ENCODE peak calls at places on chromosomes 1 and 21, in five cellular contexts. E is stomach, G is neural progenitor cell, N is psoas muscle, J is PC-9. A is an unnamed sample.

GRCh38 chr21:46179708-46180078 is 4.6 kb downstream of the SPATC1L start:
- DNase-seq in E (no peak), G (no peak), N (no peak), J (no peak), A (peak; percentile 31)

GRCh38 chr1:67257173-67257535 is 50.5 kb upstream of the IL12RB2 start:
- DNase-seq in E (no peak), G (peak; percentile 5), N (no peak), J (no peak), A (no peak)

GRCh38 chr1:245153645-245154428 is 948 bp upstream of the KIF26B start:
- DNase-seq in E (no peak), G (peak; percentile 44), N (no peak), J (peak; percentile 25), A (peak; percentile 62)

GRCh38 chr1:15975358-15975804 is 520 bp downstream of the ZBTB17 start:
- DNase-seq in E (peak; percentile 31), G (peak; percentile 89), N (peak; percentile 69), J (peak; percentile 59), A (no peak)

GRCh38 chr1:158016651-158017335 is 23.3 kb downstream of the KIRREL1 start:
- DNase-seq in E (no peak), G (peak; percentile 69), N (no peak), J (no peak), A (no peak)

GRCh38 chr1:161816201-161816600 is 50.1 kb downstream of the ATF6 start:
- DNase-seq in E (no peak), G (no peak), N (no peak), J (no peak), A (no peak)

GRCh38 chr1:178536844-178537371 is 24.0 kb downstream of the TEX35 start:
- DNase-seq in E (peak; percentile 75), G (no peak), N (peak; percentile 62), J (peak; percentile 83), A (no peak)

GRCh38 chr1:230572121-230573083 is 69.9 kb upstream of the COG2 start:
- DNase-seq in E (peak; percentile 42), G (no peak), N (no peak), J (no peak), A (no peak)

GRCh38 chr1:166974647-166975345 is 544 bp downstream of the ILDR2 start:
- DNase-seq in E (no peak), G (peak; percentile 37), N (no peak), J (no peak), A (no peak)

GRCh38 chr1:190949932-190950331 is 472.3 kb upstream of the BRINP3 start:
- DNase-seq in E (no peak), G (no peak), N (no peak), J (no peak), A (no peak)

GRCh38 chr1:25724986-25725385 is 75.0 kb upstream of the SELENON start:
- DNase-seq in E (no peak), G (peak; percentile 83), N (no peak), J (no peak), A (no peak)

GRCh38 chr1:114025609-114026401 is 46.5 kb downstream of the OLFML3 start:
- DNase-seq in E (no peak), G (no peak), N (no peak), J (no peak), A (no peak)

GRCh38 chr1:114026797-114027196 is 47.5 kb downstream of the OLFML3 start:
- DNase-seq in E (no peak), G (no peak), N (no peak), J (no peak), A (no peak)

GRCh38 chr1:114024049-114024448 is 44.8 kb downstream of the OLFML3 start:
- DNase-seq in E (no peak), G (peak; percentile 81), N (no peak), J (no peak), A (no peak)

GRCh38 chr1:114023377-114023776 is 44.1 kb downstream of the OLFML3 start:
- DNase-seq in E (no peak), G (peak; percentile 84), N (no peak), J (no peak), A (no peak)

GRCh38 chr1:114021665-114022099 is 42.4 kb downstream of the OLFML3 start:
- DNase-seq in E (no peak), G (no peak), N (no peak), J (no peak), A (no peak)
- TF ChIP-seq CTCF in E (no peak), G (no peak), N (no peak), J (no peak), A (no peak)

GRCh38 chr1:205670143-205670431 is 10.2 kb downstream of the SLC45A3 start:
- DNase-seq in E (no peak), G (peak; percentile 40), N (no peak), J (no peak), A (no peak)

GRCh38 chr1:205670611-205671430 is 9.5 kb downstream of the SLC45A3 start:
- DNase-seq in E (no peak), G (peak; percentile 95), N (no peak), J (no peak), A (no peak)

GRCh38 chr1:205668951-205669340 is 11.4 kb downstream of the SLC45A3 start:
- DNase-seq in E (no peak), G (peak; percentile 25), N (no peak), J (no peak), A (no peak)

GRCh38 chr1:205667909-205668643 is 12.2 kb downstream of the SLC45A3 start:
- DNase-seq in E (no peak), G (peak; percentile 2), N (no peak), J (no peak), A (no peak)

GRCh38 chr1:205669341-205670142 is 10.8 kb downstream of the SLC45A3 start:
- DNase-seq in E (no peak), G (peak; percentile 36), N (no peak), J (no peak), A (no peak)
- H3K4me1 ChIP-seq in E (peaks cover 57% of the 10 kb centered on the region), G (peaks cover 72% of the 10 kb centered on the region), N (no peaks in the 10 kb centered on the region), J (peaks cover 93% of the 10 kb centered on the region), A (peaks cover 26% of the 10 kb centered on the region)

GRCh38 chr1:58545591-58546519 is 671 bp downstream of the OMA1 start:
- DNase-seq in E (peak; percentile 83), G (peak; percentile 77), N (peak; percentile 83), J (peak; percentile 62), A (peak; percentile 92)
- TF ChIP-seq CTCF in E (no peak), G (no peak), N (no peak), J (no peak), A (no peak)

GRCh38 chr1:150559627-150560010 is 10.4 kb downstream of the ADAMTSL4 start:
- DNase-seq in E (no peak), G (no peak), N (no peak), J (no peak), A (no peak)
- H3K4me1 ChIP-seq in E (peaks cover 58% of the 10 kb centered on the region), G (peaks cover 31% of the 10 kb centered on the region), N (peaks cover 43% of the 10 kb centered on the region), J (peaks cover 35% of the 10 kb centered on the region), A (peaks cover 59% of the 10 kb centered on the region)

GRCh38 chr1:165632152-165632469 is 1.1 kb downstream of the MGST3 start:
- DNase-seq in E (peak; percentile 37), G (peak; percentile 22), N (no peak), J (peak; percentile 46), A (no peak)

GRCh38 chr1:165630629-165631402 is at the start of gene MGST3:
- DNase-seq in E (peak; percentile 94), G (peak; percentile 98), N (peak; percentile 97), J (peak; percentile 90), A (peak; percentile 97)

GRCh38 chr1:165632491-165632890 is 1.5 kb downstream of the MGST3 start:
- DNase-seq in E (no peak), G (peak; percentile 46), N (no peak), J (no peak), A (no peak)

GRCh38 chr1:165629848-165630628 is 996 bp upstream of the MGST3 start:
- DNase-seq in E (no peak), G (peak; percentile 67), N (no peak), J (no peak), A (no peak)

GRCh38 chr1:165631403-165632151 is 543 bp downstream of the MGST3 start:
- DNase-seq in E (peak; percentile 58), G (peak; percentile 70), N (peak; percentile 59), J (peak; percentile 58), A (peak; percentile 77)
- TF ChIP-seq CTCF in E (no peak), G (no peak), N (no peak), J (no peak), A (no peak)

DNA sequence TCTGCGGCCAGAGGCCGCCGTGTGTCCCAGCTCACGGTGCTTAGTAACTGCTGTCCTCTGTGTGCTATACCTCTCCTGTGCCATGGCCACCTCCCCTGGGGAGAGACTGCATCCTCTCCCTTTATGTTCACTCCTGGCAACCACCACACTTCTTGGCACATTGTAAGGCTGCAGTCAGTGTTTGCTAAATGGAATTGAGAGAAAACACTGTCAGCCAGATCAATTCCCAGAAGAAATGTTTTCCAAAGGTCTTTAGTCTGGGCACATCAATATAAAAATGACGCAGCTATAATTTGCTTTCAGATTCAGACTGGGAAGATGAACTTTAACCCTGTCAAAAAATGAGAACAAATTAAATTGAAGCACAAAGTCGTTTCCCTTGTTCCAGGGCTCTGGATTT is 96.8 kb downstream of the BEND5 start:
- DNase-seq in E (no peak), G (no peak), N (no peak), J (no peak), A (no peak)
- H3K4me1 ChIP-seq in E (peaks cover 13% of the 10 kb centered on the region), G (peaks cover 23% of the 10 kb centered on the region), N (no peaks in the 10 kb centered on the region), J (no peaks in the 10 kb centered on the region), A (peaks cover 4% of the 10 kb centered on the region)